ENCODE peak calls at places on chromosomes 7 and 10, in seven cellular contexts. Y is amygdala; E is HTR-8/SVneo; W is ovary; I is activated naive CD8-positive, alpha-beta T cell treated with anti-CD3 and anti-CD28 coated beads, Interleukin-2, amount 50 U/mL, for 24 hours; Q is posterior vena cava; O is fibroblast of pulmonary artery. P is an unnamed sample.
A peak's percentile ranks its signal among the peaks of the same experiment; 100 is the strongest.

GRCh38 chr7:41005381-41005901 is 697.4 kb downstream of the INHBA start:
- DNase-seq in Y (no peak), I (no peak), E (no peak), W (no peak), Q (no peak), O (peak; percentile 84), P (no peak)

GRCh38 chr7:47277321-47277781 is 304.6 kb downstream of the TNS3 start:
- DNase-seq in O (no peak), Y (no peak), I (no peak), E (no peak), Q (peak; percentile 66), W (no peak), P (no peak)

GRCh38 chr7:156823441-156823840 is 69.5 kb downstream of the LMBR1 start:
- DNase-seq in Q (no peak), E (no peak), O (peak; percentile 38), W (no peak), Y (no peak), I (no peak), P (no peak)

GRCh38 chr10:119518936-119519335 is 23.6 kb downstream of the RGS10 start:
- DNase-seq in E (no peak), O (no peak), Y (no peak), W (no peak), Q (no peak), I (no peak), P (no peak)

GRCh38 chr10:6333086-6333485 is 130.4 kb downstream of the PFKFB3 start:
- DNase-seq in Q (no peak), I (no peak), O (no peak), Y (no peak), W (no peak), E (no peak), P (no peak)

GRCh38 chr7:78178319-78178718 is 379.7 kb downstream of the PHTF2 start:
- DNase-seq in W (no peak), O (peak; percentile 14), Q (no peak), Y (no peak), E (no peak), I (no peak), P (peak; percentile 57)

GRCh38 chr7:50266893-50267386 is 37.6 kb upstream of the IKZF1 start:
- DNase-seq in Y (no peak), Q (no peak), E (no peak), I (peak; percentile 80), O (no peak), W (no peak), P (peak; percentile 71)

GRCh38 chr10:105585215-105585614 is 944.1 kb downstream of the SORCS3 start:
- DNase-seq in E (no peak), I (no peak), W (no peak), O (no peak), Q (no peak), Y (no peak), P (no peak)

GRCh38 chr7:157488966-157489365 is 152.2 kb downstream of the DNAJB6 start:
- DNase-seq in Q (no peak), W (no peak), I (no peak), Y (no peak), O (no peak), E (no peak), P (no peak)

GRCh38 chr10:52747680-52748079 is 24.9 kb downstream of the MBL2 start:
- DNase-seq in W (no peak), Y (no peak), I (no peak), O (no peak), E (no peak), Q (no peak), P (no peak)

GRCh38 chr7:142776206-142776844 is 5.6 kb downstream of the PRSS2 start:
- DNase-seq in Y (no peak), Q (no peak), O (peak; percentile 83), E (no peak), W (no peak), I (no peak), P (no peak)

GRCh38 chr10:100826983-100827818 is 81.8 kb downstream of the PAX2 start:
- DNase-seq in I (peak; percentile 33), O (no peak), W (no peak), Q (no peak), E (peak; percentile 37), Y (no peak), P (peak; percentile 56)

GRCh38 chr7:37408241-37408884 is 40.3 kb downstream of the ELMO1 start:
- DNase-seq in E (no peak), Q (no peak), W (no peak), Y (no peak), I (no peak), O (no peak), P (peak; percentile 69)

GRCh38 chr7:156618791-156619367 is 21.7 kb upstream of the RNF32 start:
- DNase-seq in O (no peak), Y (no peak), W (no peak), Q (no peak), I (no peak), E (no peak), P (no peak)

GRCh38 chr7:45566386-45566785 is 7.8 kb upstream of the ADCY1 start:
- DNase-seq in I (no peak), W (no peak), O (no peak), Y (no peak), Q (no peak), E (no peak), P (no peak)

GRCh38 chr7:44607141-44608068 is 978 bp downstream of the OGDH start:
- DNase-seq in O (no peak), W (no peak), I (no peak), E (no peak), Y (no peak), Q (no peak), P (peak; percentile 26)

GRCh38 chr10:69092959-69093850 is 5.3 kb downstream of the SRGN start:
- DNase-seq in Y (peak; percentile 25), E (peak; percentile 74), I (peak; percentile 78), W (peak; percentile 65), Q (no peak), O (peak; percentile 92), P (peak; percentile 93)

GRCh38 chr10:5416981-5417380 is 4.6 kb downstream of the NET1 start:
- DNase-seq in Y (no peak), Q (no peak), W (no peak), I (no peak), E (no peak), O (no peak), P (no peak)

GRCh38 chr7:116614509-116615285 is 57.3 kb upstream of the MET start:
- DNase-seq in O (peak; percentile 22), E (no peak), Q (no peak), Y (no peak), W (no peak), I (no peak), P (no peak)

GRCh38 chr10:91788527-91788926 is 9.7 kb upstream of the TNKS2 start:
- DNase-seq in W (no peak), Y (no peak), O (no peak), Q (no peak), I (no peak), E (no peak), P (no peak)

GRCh38 chr7:39667354-39667923 is 44.1 kb downstream of the RALA start:
- DNase-seq in Y (no peak), I (no peak), O (no peak), E (no peak), Q (no peak), W (no peak), P (no peak)

GRCh38 chr7:49187543-49188268 is 263.4 kb downstream of the CDC14C start:
- DNase-seq in O (no peak), Q (no peak), I (no peak), Y (no peak), E (no peak), W (no peak), P (no peak)

GRCh38 chr10:100986623-100986951 is 710 bp downstream of the MRPL43 start:
- DNase-seq in I (no peak), O (no peak), W (no peak), E (no peak), Y (no peak), Q (no peak), P (no peak)

GRCh38 chr10:119246862-119247549 is 39.6 kb downstream of the GRK5 start:
- DNase-seq in O (peak; percentile 88), I (no peak), Q (no peak), W (no peak), Y (no peak), E (no peak), P (no peak)

GRCh38 chr10:88849224-88849623 is 2.4 kb downstream of the ANKRD22 start:
- DNase-seq in E (no peak), I (no peak), Y (no peak), Q (no peak), W (no peak), O (peak; percentile 28), P (no peak)

GRCh38 chr7:20299647-20300312 is 30.9 kb upstream of the ITGB8 start:
- DNase-seq in I (no peak), E (no peak), O (peak; percentile 31), Q (peak; percentile 67), W (no peak), Y (no peak), P (peak; percentile 59)

GRCh38 chr10:78290131-78290750 is 256.6 kb downstream of the RPS24 start:
- DNase-seq in O (no peak), W (no peak), Y (no peak), I (no peak), Q (no peak), E (no peak), P (no peak)

GRCh38 chr10:71747808-71748523 is 25.4 kb downstream of the VSIR start:
- DNase-seq in I (no peak), Y (no peak), O (no peak), E (no peak), Q (peak; percentile 82), W (no peak), P (peak; percentile 94)

GRCh38 chr7:84237533-84238173 is 43.1 kb upstream of the SEMA3A start:
- DNase-seq in Q (no peak), O (peak; percentile 87), W (no peak), Y (no peak), E (peak; percentile 23), I (no peak), P (no peak)

GRCh38 chr7:114264029-114264428 is 150.6 kb upstream of the FOXP2 start:
- DNase-seq in I (no peak), W (no peak), Q (no peak), Y (no peak), E (no peak), O (no peak), P (no peak)

GRCh38 chr7:140542226-140542625 is 62.9 kb upstream of the MKRN1 start:
- DNase-seq in W (peak; percentile 75), E (peak; percentile 36), O (peak; percentile 77), Q (no peak), I (no peak), Y (peak; percentile 17), P (no peak)

GRCh38 chr7:67870396-67870795 is 873.8 kb downstream of the TYW1 start:
- DNase-seq in W (no peak), Q (no peak), E (no peak), Y (no peak), I (no peak), O (no peak), P (no peak)

GRCh38 chr10:94524146-94524545 is 21.4 kb upstream of the HELLS start:
- DNase-seq in Q (no peak), O (peak; percentile 24), Y (no peak), E (peak; percentile 3), W (no peak), I (no peak), P (no peak)

GRCh38 chr10:78966844-78967488 is 101.8 kb upstream of the ZMIZ1 start:
- DNase-seq in O (no peak), I (no peak), W (no peak), Q (no peak), E (no peak), Y (no peak), P (no peak)

GRCh38 chr10:73218466-73219191 is 28.4 kb downstream of the DNAJC9 start:
- DNase-seq in E (peak; percentile 26), W (no peak), Y (no peak), I (no peak), Q (no peak), O (peak; percentile 56), P (peak; percentile 61)

GRCh38 chr10:86172296-86172695 is 194.3 kb downstream of the GRID1 start:
- DNase-seq in E (no peak), I (no peak), Q (no peak), O (no peak), W (no peak), Y (no peak), P (no peak)

P was measured in OCI-M1.